ENCODE peak calls at places on chromosomes 13 and 19, in seven cellular contexts. One of them, this sample, is unnamed.
A peak's percentile ranks its signal among the peaks of the same experiment; 100 is the strongest.

GRCh38 chr19:34474233-34474989 is 7.1 kb upstream of the WTIP start:
- DNase-seq in uterus: no peak
- DNase-seq in A549: no peak
- DNase-seq in body of pancreas: no peak
- DNase-seq in heart left ventricle: no peak
- DNase-seq in astrocyte: no peak
- DNase-seq in brain microvascular endothelial cell: no peak
- DNase-seq in this sample: no peak

GRCh38 chr13:75258159-75258782 is 223.7 kb downstream of the TBC1D4 start:
- DNase-seq in uterus: no peak
- DNase-seq in A549: no peak
- DNase-seq in body of pancreas: no peak
- DNase-seq in heart left ventricle: no peak
- DNase-seq in astrocyte: peak; percentile 30
- DNase-seq in brain microvascular endothelial cell: no peak
- DNase-seq in this sample: no peak

GRCh38 chr13:38308736-38309135 is 40.9 kb upstream of the UFM1 start:
- DNase-seq in uterus: no peak
- DNase-seq in A549: no peak
- DNase-seq in body of pancreas: no peak
- DNase-seq in heart left ventricle: no peak
- DNase-seq in astrocyte: peak; percentile 73
- DNase-seq in brain microvascular endothelial cell: peak; percentile 41
- DNase-seq in this sample: peak; percentile 52

GRCh38 chr13:40974460-40975407 is 44.4 kb downstream of the ELF1 start:
- DNase-seq in uterus: no peak
- DNase-seq in A549: peak; percentile 25
- DNase-seq in body of pancreas: peak; percentile 36
- DNase-seq in heart left ventricle: no peak
- DNase-seq in astrocyte: peak; percentile 40
- DNase-seq in brain microvascular endothelial cell: peak; percentile 50
- DNase-seq in this sample: peak; percentile 20

GRCh38 chr13:89650226-89650625 is 1697.3 kb upstream of the MIR17HG start:
- DNase-seq in uterus: no peak
- DNase-seq in A549: no peak
- DNase-seq in body of pancreas: no peak
- DNase-seq in heart left ventricle: no peak
- DNase-seq in astrocyte: no peak
- DNase-seq in brain microvascular endothelial cell: no peak
- DNase-seq in this sample: no peak

GRCh38 chr19:46919324-46919723 is 58.5 kb downstream of the ARHGAP35 start:
- DNase-seq in uterus: no peak
- DNase-seq in A549: no peak
- DNase-seq in body of pancreas: no peak
- DNase-seq in heart left ventricle: no peak
- DNase-seq in astrocyte: peak; percentile 25
- DNase-seq in brain microvascular endothelial cell: peak; percentile 33
- DNase-seq in this sample: no peak

GRCh38 chr13:109746364-109746763 is 40.0 kb downstream of the IRS2 start:
- DNase-seq in uterus: no peak
- DNase-seq in A549: no peak
- DNase-seq in body of pancreas: no peak
- DNase-seq in heart left ventricle: no peak
- DNase-seq in astrocyte: no peak
- DNase-seq in brain microvascular endothelial cell: no peak
- DNase-seq in this sample: no peak

GRCh38 chr13:25103711-25104110 is 7.8 kb downstream of the PABPC3 start:
- DNase-seq in uterus: no peak
- DNase-seq in A549: no peak
- DNase-seq in body of pancreas: no peak
- DNase-seq in heart left ventricle: no peak
- DNase-seq in astrocyte: no peak
- DNase-seq in brain microvascular endothelial cell: no peak
- DNase-seq in this sample: no peak

GRCh38 chr19:48741222-48741999 is 1.0 kb upstream of the RASIP1 start:
- DNase-seq in uterus: peak; percentile 60
- DNase-seq in A549: peak; percentile 66
- DNase-seq in body of pancreas: peak; percentile 71
- DNase-seq in heart left ventricle: peak; percentile 74
- DNase-seq in astrocyte: no peak
- DNase-seq in brain microvascular endothelial cell: no peak
- DNase-seq in this sample: no peak

GRCh38 chr19:17404015-17404414 is 1.4 kb downstream of the BST2 start:
- DNase-seq in uterus: no peak
- DNase-seq in A549: no peak
- DNase-seq in body of pancreas: no peak
- DNase-seq in heart left ventricle: no peak
- DNase-seq in astrocyte: no peak
- DNase-seq in brain microvascular endothelial cell: no peak
- DNase-seq in this sample: no peak

GRCh38 chr19:29873024-29873800 is 61.4 kb downstream of the CCNE1 start:
- DNase-seq in uterus: peak; percentile 19
- DNase-seq in A549: peak; percentile 85
- DNase-seq in body of pancreas: peak; percentile 50
- DNase-seq in heart left ventricle: peak; percentile 59
- DNase-seq in astrocyte: no peak
- DNase-seq in brain microvascular endothelial cell: no peak
- DNase-seq in this sample: no peak

GRCh38 chr19:15253076-15253475 is 20.8 kb upstream of the EPHX3 start:
- DNase-seq in uterus: no peak
- DNase-seq in A549: no peak
- DNase-seq in body of pancreas: no peak
- DNase-seq in heart left ventricle: no peak
- DNase-seq in astrocyte: no peak
- DNase-seq in brain microvascular endothelial cell: no peak
- DNase-seq in this sample: no peak

GRCh38 chr19:19637523-19638251 is 5.8 kb downstream of the GMIP start:
- DNase-seq in uterus: peak; percentile 14
- DNase-seq in A549: no peak
- DNase-seq in body of pancreas: no peak
- DNase-seq in heart left ventricle: no peak
- DNase-seq in astrocyte: no peak
- DNase-seq in brain microvascular endothelial cell: no peak
- DNase-seq in this sample: no peak

GRCh38 chr19:54114340-54114826 is 1.1 kb downstream of the TFPT start:
- DNase-seq in uterus: no peak
- DNase-seq in A549: no peak
- DNase-seq in body of pancreas: no peak
- DNase-seq in heart left ventricle: peak; percentile 56
- DNase-seq in astrocyte: peak; percentile 32
- DNase-seq in brain microvascular endothelial cell: peak; percentile 36
- DNase-seq in this sample: no peak

GRCh38 chr19:46574533-46574932 is 26.6 kb upstream of the CALM3 start:
- DNase-seq in uterus: no peak
- DNase-seq in A549: no peak
- DNase-seq in body of pancreas: no peak
- DNase-seq in heart left ventricle: no peak
- DNase-seq in astrocyte: peak; percentile 4
- DNase-seq in brain microvascular endothelial cell: no peak
- DNase-seq in this sample: no peak

GRCh38 chr19:35204799-35205732 is 23.5 kb downstream of the FAM187B start:
- DNase-seq in uterus: no peak
- DNase-seq in A549: no peak
- DNase-seq in body of pancreas: no peak
- DNase-seq in heart left ventricle: peak; percentile 36
- DNase-seq in astrocyte: no peak
- DNase-seq in brain microvascular endothelial cell: no peak
- DNase-seq in this sample: no peak

GRCh38 chr19:33703821-33704220 is 82.1 kb downstream of the CHST8 start:
- DNase-seq in uterus: no peak
- DNase-seq in A549: no peak
- DNase-seq in body of pancreas: no peak
- DNase-seq in heart left ventricle: no peak
- DNase-seq in astrocyte: no peak
- DNase-seq in brain microvascular endothelial cell: no peak
- DNase-seq in this sample: no peak

GRCh38 chr19:29311391-29311790 is 98.4 kb upstream of the UQCRFS1 start:
- DNase-seq in uterus: no peak
- DNase-seq in A549: no peak
- DNase-seq in body of pancreas: no peak
- DNase-seq in heart left ventricle: no peak
- DNase-seq in astrocyte: no peak
- DNase-seq in brain microvascular endothelial cell: no peak
- DNase-seq in this sample: no peak

GRCh38 chr19:10113964-10114650 is 2.6 kb downstream of the P2RY11 start:
- DNase-seq in uterus: no peak
- DNase-seq in A549: no peak
- DNase-seq in body of pancreas: no peak
- DNase-seq in heart left ventricle: no peak
- DNase-seq in astrocyte: no peak
- DNase-seq in brain microvascular endothelial cell: no peak
- DNase-seq in this sample: no peak

GRCh38 chr19:13098291-13099072 is 4.2 kb downstream of the LYL1 start:
- DNase-seq in uterus: peak; percentile 65
- DNase-seq in A549: no peak
- DNase-seq in body of pancreas: no peak
- DNase-seq in heart left ventricle: peak; percentile 49
- DNase-seq in astrocyte: no peak
- DNase-seq in brain microvascular endothelial cell: no peak
- DNase-seq in this sample: no peak

GRCh38 chr13:39781381-39781780 is 125.9 kb downstream of the COG6 start:
- DNase-seq in uterus: no peak
- DNase-seq in A549: no peak
- DNase-seq in body of pancreas: no peak
- DNase-seq in heart left ventricle: no peak
- DNase-seq in astrocyte: no peak
- DNase-seq in brain microvascular endothelial cell: no peak
- DNase-seq in this sample: no peak
- H3K4me3 ChIP-seq in uterus: no peak overlapping the region
- H3K4me3 ChIP-seq in A549: no peak overlapping the region
- H3K4me3 ChIP-seq in body of pancreas: no peak overlapping the region
- H3K4me3 ChIP-seq in heart left ventricle: no peak overlapping the region
- H3K4me3 ChIP-seq in astrocyte: no peak overlapping the region
- H3K4me3 ChIP-seq in brain microvascular endothelial cell: no peak overlapping the region
- H3K4me3 ChIP-seq in this sample: no peak overlapping the region

DNA sequence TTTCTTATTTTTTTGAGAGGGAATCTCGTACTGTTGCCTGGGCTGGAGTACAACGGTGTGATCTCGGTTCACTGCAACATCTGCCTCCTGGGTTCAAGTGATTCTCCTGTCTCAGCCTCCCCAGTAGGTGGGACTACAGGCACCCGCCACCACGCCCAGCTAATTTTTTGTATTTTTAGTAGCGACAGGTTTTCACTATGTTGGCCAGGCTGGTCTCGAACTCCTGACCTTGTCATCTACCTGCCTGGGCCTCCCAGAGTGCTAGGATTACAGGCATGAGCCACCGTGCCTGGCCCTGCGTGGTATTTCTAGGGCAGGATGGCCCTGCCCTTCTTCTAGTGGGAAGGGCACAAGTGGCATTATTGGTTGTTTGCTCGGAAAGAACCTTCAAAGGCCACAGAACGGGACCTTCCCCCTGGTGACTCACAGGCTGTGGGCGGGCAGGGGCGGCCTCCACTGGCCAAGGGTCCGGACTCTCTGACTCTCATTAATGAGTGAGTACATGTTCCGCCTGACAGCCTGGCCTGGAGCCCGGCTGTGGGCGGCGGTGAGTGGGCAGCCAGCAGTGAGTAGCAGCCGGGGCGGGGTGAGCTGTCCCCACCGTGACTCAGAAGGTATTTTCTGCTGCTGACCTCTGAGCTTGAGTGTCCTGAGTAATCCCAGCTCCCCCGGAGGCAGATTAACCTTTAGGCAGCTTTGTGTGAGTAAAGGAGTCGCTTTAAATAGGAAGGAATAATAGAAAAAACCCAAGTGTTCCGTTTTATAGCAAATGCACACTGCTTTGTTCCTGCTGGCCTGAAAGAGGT is 5.1 kb downstream of the DOT1L start:
- DNase-seq in uterus: peak; percentile 97
- DNase-seq in A549: peak; percentile 78
- DNase-seq in body of pancreas: peak; percentile 99
- DNase-seq in heart left ventricle: peak; percentile 95
- DNase-seq in astrocyte: peak; percentile 96
- DNase-seq in brain microvascular endothelial cell: peak; percentile 98
- DNase-seq in this sample: peak; percentile 90
- TF ChIP-seq CTCF in uterus: no peak
- TF ChIP-seq CTCF in A549: no peak
- TF ChIP-seq CTCF in body of pancreas: no peak
- TF ChIP-seq CTCF in heart left ventricle: no peak
- TF ChIP-seq CTCF in astrocyte: no peak
- TF ChIP-seq CTCF in brain microvascular endothelial cell: no peak
- TF ChIP-seq CTCF in this sample: no peak

DNA sequence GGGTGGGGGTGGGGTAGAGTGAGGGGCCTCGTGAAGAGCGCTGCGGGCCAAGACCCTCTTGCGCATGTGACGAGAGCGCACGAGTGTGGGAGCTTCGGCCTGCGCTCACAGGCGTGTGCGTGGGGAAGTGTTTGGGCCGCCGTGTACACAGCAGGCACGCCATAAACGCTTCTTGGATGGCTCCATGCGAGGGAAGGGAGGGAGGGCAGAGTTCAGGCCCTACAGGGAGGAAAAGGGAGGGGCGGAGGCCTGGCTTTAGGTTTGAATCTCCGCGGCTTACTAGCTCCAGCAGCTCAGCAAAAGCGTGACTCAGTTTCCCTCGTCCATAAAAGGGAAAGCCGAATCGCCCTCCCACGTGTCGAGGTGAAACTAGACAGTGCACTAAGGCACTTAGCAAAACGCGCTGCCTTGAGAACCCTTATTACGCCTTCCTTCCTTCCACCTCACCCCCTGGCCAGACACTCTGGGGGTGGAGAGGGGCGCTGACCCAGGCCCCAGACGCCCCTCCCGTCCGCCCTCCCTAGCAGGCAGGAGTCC is 12.5 kb downstream of the GADD45B start:
- DNase-seq in uterus: no peak
- DNase-seq in A549: no peak
- DNase-seq in body of pancreas: no peak
- DNase-seq in heart left ventricle: no peak
- DNase-seq in astrocyte: no peak
- DNase-seq in brain microvascular endothelial cell: no peak
- DNase-seq in this sample: no peak
- H3K4me3 ChIP-seq in uterus: peak overlapping the region; percentile 34
- H3K4me3 ChIP-seq in A549: no peak overlapping the region
- H3K4me3 ChIP-seq in body of pancreas: no peak overlapping the region
- H3K4me3 ChIP-seq in heart left ventricle: peak overlapping the region; percentile 51
- H3K4me3 ChIP-seq in astrocyte: peak overlapping the region; percentile 24
- H3K4me3 ChIP-seq in brain microvascular endothelial cell: peak overlapping the region; percentile 29
- H3K4me3 ChIP-seq in this sample: peak overlapping the region; percentile 24

DNA sequence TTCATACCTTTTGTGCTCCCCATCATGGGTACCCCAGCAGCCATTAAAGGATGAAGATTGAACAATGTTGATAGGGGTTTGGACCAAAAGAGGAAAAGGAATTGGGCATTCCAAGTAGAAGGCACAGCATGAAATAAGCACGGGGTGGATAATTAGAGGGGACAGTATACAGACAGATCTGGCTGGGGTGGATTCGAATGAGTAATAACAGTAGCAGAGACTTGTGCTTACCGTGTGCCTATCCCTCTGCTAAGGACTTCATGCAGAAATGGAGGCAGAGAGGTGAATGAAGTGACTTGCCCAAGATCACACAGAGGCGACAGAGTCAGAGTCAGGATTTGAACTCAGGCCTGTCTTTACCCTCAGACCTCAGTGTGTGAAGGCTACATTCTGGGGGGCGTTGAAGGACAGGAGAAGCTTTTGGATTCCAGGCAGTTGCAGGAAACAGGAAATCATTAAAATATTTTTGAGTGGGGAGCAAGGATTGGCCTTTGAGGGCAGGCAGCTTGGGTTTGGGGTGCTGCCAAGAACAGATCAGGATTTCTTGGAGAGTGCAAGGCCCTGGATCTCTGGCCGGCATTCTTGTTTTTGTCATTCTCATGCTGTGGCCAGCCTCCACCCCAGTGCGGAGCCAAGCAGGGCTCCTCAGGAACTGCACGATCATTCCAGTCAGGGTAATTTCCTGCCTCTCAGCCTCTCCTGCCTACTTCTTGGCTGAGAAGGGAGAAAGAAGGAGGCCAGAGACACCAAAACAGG is 18.7 kb downstream of the PAF1 start:
- DNase-seq in uterus: peak; percentile 87
- DNase-seq in A549: no peak
- DNase-seq in body of pancreas: peak; percentile 75
- DNase-seq in heart left ventricle: peak; percentile 82
- DNase-seq in astrocyte: peak; percentile 95
- DNase-seq in brain microvascular endothelial cell: peak; percentile 75
- DNase-seq in this sample: peak; percentile 94
- TF ChIP-seq CTCF in uterus: no peak
- TF ChIP-seq CTCF in A549: no peak
- TF ChIP-seq CTCF in body of pancreas: no peak
- TF ChIP-seq CTCF in heart left ventricle: no peak
- TF ChIP-seq CTCF in astrocyte: no peak
- TF ChIP-seq CTCF in brain microvascular endothelial cell: no peak
- TF ChIP-seq CTCF in this sample: no peak

This sample was measured in AG09309.